ENCODE peak calls at places on chromosomes 6 and 20, in four cellular contexts. M is HepG2, R is Panc1, H is K562. N is an unnamed sample.

GRCh38 chr6:170208171-170208601 is 82.7 kb downstream of the DLL1 start:
- DNase-seq in R (no peak), H (no peak), M (no peak), N (no peak)

GRCh38 chr20:17797579-17797978 is 97.8 kb downstream of the BANF2 start:
- DNase-seq in M (no peak), R (no peak), H (no peak), N (no peak)

GRCh38 chr6:35601331-35602132 is 87.2 kb downstream of the FKBP5 start:
- DNase-seq in R (no peak), H (no peak), M (peak), N (peak)

GRCh38 chr6:24478903-24479302 is 10.5 kb downstream of the GPLD1 start:
- DNase-seq in M (no peak), R (no peak), H (no peak), N (no peak)

GRCh38 chr6:81126150-81126549 is 626.3 kb downstream of the TENT5A start:
- DNase-seq in R (no peak), H (no peak), M (no peak), N (no peak)

GRCh38 chr6:148799647-148800046 is 52.8 kb downstream of the UST start:
- DNase-seq in M (no peak), H (no peak), R (no peak), N (no peak)

GRCh38 chr20:51481311-51481997 is 61.1 kb downstream of the NFATC2 start:
- DNase-seq in R (no peak), H (no peak), M (no peak), N (no peak)

GRCh38 chr20:10581823-10582222 is 92.0 kb downstream of the JAG1 start:
- DNase-seq in R (no peak), M (peak), H (no peak), N (no peak)

GRCh38 chr6:125791151-125791819 is 525 bp downstream of the NCOA7 start:
- DNase-seq in R (peak), M (peak), H (peak), N (no peak)

GRCh38 chr6:154805288-154805911 is 72.2 kb downstream of the SCAF8 start:
- DNase-seq in H (peak), M (peak), R (no peak), N (peak)

GRCh38 chr6:156464100-156464878 is 312.9 kb upstream of the ARID1B start:
- DNase-seq in H (no peak), M (no peak), R (no peak), N (no peak)

GRCh38 chr6:81380718-81381338 is 371.7 kb downstream of the TENT5A start:
- DNase-seq in R (no peak), H (no peak), M (peak), N (no peak)

DNA sequence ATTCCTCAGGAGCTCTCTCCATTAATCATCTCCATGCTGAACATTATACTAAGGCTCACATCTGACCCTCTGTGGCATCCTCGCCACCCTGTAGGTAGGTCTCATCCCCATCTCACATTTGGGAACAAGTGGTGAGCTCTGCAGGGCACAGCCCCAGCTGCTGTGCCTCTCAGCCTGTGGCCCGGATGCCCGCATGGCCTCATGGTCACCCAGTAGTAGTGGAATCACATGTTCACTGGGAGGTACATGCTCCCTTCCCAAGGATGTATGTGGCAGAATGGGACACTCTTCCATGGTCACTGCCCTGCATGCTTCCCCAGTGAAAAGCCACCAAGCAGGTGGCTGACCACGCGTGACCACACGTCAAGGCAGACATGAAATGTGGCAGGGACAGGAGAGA is 26.3 kb upstream of the APMAP start:
- DNase-seq in M (no peak), H (no peak), R (no peak), N (no peak)
- TF ChIP-seq TCF7L2 in M (no peak), H (no peak), R (no peak), N (no peak)

GRCh38 chr6:39915866-39916265 is 18.4 kb downstream of the MOCS1 start:
- DNase-seq in M (no peak), R (no peak), H (no peak), N (no peak)

GRCh38 chr6:39920147-39920546 is 14.1 kb downstream of the MOCS1 start:
- DNase-seq in R (no peak), H (no peak), M (no peak), N (no peak)

GRCh38 chr6:39918831-39919230 is 15.4 kb downstream of the MOCS1 start:
- DNase-seq in R (no peak), M (no peak), H (no peak), N (no peak)

GRCh38 chr6:39917981-39918380 is 16.3 kb downstream of the MOCS1 start:
- DNase-seq in R (no peak), M (no peak), H (no peak), N (no peak)

GRCh38 chr6:39917329-39917728 is 16.9 kb downstream of the MOCS1 start:
- DNase-seq in H (no peak), R (no peak), M (no peak), N (no peak)
- TF ChIP-seq TCF7L2 in H (no peak), R (no peak), M (no peak), N (no peak)

GRCh38 chr6:147179809-147180208 is 24.4 kb upstream of the STXBP5 start:
- DNase-seq in H (no peak), M (no peak), R (no peak), N (no peak)

GRCh38 chr6:147173675-147174339 is 30.4 kb upstream of the STXBP5 start:
- DNase-seq in H (no peak), R (no peak), M (no peak), N (no peak)

GRCh38 chr6:147177286-147177685 is 26.9 kb upstream of the STXBP5 start:
- DNase-seq in H (no peak), R (no peak), M (no peak), N (no peak)

GRCh38 chr6:147178355-147178754 is 25.9 kb upstream of the STXBP5 start:
- DNase-seq in M (no peak), H (no peak), R (no peak), N (no peak)

DNA sequence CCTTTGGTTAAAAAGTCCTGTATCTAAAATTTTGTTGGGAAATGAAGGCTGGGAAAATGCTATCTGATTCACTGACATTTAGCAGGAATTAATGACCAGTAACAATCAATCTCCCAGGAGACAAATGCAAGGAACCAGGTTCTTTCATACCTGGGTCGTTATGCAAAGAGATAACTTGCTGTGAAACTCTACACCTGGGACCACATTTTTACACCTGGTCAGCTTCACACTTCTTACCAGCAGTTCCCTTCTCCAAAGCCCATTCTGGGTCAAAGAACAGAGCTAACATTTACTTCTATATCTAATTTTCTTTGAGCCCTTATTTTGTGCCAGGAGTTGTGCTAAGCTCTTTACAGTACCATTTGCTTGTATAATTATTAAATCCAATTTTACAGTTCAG is 27.4 kb upstream of the STXBP5 start:
- DNase-seq in H (no peak), R (no peak), M (no peak), N (no peak)
- TF ChIP-seq TCF7L2 in H (no peak), R (no peak), M (no peak), N (no peak)

GRCh38 chr6:14974372-14974771 is 271.5 kb upstream of the JARID2 start:
- DNase-seq in H (no peak), M (no peak), R (no peak), N (no peak)
- TF ChIP-seq TCF7L2 in H (no peak), M (no peak), R (no peak), N (no peak)

GRCh38 chr20:57562541-57563465 is 1.9 kb downstream of the PCK1 start:
- DNase-seq in H (no peak), R (no peak), M (no peak), N (no peak)

GRCh38 chr20:57563522-57563921 is 2.6 kb downstream of the PCK1 start:
- DNase-seq in R (no peak), H (no peak), M (no peak), N (no peak)

GRCh38 chr20:57566399-57566798 is 5.5 kb downstream of the PCK1 start:
- DNase-seq in R (no peak), H (no peak), M (no peak), N (no peak)

GRCh38 chr20:57564951-57565642 is 4.2 kb downstream of the PCK1 start:
- DNase-seq in M (no peak), H (no peak), R (no peak), N (no peak)

GRCh38 chr20:57564180-57564802 is 3.4 kb downstream of the PCK1 start:
- DNase-seq in M (no peak), R (no peak), H (no peak), N (no peak)
- TF ChIP-seq TCF7L2 in M (no peak), R (no peak), H (no peak), N (no peak)

GRCh38 chr6:43913388-43914271 is 143.6 kb downstream of the VEGFA start:
- DNase-seq in R (no peak), M (no peak), H (no peak), N (no peak)

GRCh38 chr6:43912598-43913387 is 142.8 kb downstream of the VEGFA start:
- DNase-seq in H (no peak), R (no peak), M (peak), N (no peak)

GRCh38 chr6:43916091-43916923 is 146.3 kb downstream of the VEGFA start:
- DNase-seq in R (no peak), M (no peak), H (no peak), N (no peak)

GRCh38 chr6:43915213-43915869 is 145.3 kb downstream of the VEGFA start:
- DNase-seq in H (no peak), R (no peak), M (no peak), N (no peak)

DNA sequence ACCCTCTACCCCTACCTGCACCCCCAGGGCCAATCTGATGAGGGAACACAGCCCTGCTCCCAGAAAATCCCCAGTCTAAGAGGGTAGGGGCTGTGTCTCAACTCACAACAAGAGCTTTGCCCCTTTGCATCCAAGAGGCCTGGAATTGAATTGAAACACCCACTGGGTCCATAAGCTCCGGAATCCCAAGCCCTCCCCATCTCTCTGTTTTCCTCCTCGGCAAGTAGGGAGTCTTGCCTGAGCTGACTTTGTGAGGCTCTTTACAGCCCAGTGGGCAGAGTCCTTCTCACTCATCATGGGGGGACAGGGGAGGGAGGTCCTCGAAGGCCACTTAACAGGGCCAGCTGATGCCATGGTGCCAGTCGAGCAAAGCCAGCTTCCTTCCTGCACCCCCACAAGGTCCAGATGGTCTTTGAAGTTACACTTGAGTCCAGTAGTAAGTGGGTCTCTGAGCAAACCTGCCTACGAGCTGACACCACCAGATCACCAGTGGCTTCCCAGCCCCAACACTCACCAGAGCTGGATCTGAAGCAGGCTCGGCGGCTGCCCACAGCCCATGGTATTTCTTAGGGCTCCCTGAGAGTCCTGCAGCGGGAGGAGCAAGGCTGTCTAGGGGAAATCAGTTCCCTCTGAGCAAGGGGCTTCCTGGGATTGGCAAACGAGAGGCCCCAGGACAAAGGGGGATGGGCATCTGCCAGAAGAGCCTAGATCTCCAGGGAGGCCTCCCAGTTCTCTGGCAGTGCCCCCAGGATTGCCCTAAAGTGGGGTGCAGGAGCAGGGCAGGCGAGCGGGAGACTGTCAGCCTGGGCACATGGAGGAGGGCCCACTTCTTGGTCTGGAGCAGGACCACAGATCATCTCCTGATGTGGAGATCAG is 144.5 kb downstream of the VEGFA start:
- DNase-seq in H (no peak), R (no peak), M (no peak), N (no peak)
- TF ChIP-seq TCF7L2 in H (no peak), R (no peak), M (no peak), N (no peak)

GRCh38 chr6:158815915-158816314 is 3.3 kb downstream of the EZR start:
- DNase-seq in R (no peak), M (no peak), H (no peak), N (no peak)
- TF ChIP-seq TCF7L2 in R (no peak), M (no peak), H (no peak), N (no peak)

DNA sequence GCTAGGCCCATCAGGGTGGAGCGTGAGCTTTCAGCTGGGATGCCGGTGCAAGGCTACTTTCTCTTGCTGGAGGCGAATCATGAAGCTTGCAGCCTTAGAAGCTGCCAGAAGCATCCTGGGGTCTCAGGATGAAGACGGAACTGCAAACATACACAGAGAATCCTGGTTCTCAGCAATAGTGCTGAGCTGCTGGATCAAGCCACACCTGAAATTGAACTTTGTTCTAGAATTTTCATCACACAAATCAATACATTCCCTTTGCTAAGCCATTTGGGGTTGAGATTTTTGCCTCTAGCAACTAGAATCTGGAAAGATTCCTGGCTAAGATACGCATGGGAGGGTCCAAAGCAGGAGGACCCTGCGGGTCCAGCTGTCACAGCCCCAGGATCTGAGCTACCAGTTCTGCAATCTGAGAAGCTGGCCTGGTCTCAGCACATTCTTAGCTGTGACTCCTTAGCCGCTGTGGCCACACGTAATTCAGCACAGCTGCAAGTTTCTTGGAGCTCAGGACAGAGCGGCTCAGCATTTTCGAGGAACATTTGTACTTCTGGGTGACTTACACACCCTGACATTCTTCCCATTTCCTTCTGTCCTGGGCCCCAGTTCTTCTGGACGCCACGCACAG is 6.6 kb upstream of the ARFGAP1 start:
- DNase-seq in M (no peak), H (no peak), R (no peak), N (no peak)
- TF ChIP-seq TCF7L2 in M (no peak), H (no peak), R (no peak), N (no peak)

DNA sequence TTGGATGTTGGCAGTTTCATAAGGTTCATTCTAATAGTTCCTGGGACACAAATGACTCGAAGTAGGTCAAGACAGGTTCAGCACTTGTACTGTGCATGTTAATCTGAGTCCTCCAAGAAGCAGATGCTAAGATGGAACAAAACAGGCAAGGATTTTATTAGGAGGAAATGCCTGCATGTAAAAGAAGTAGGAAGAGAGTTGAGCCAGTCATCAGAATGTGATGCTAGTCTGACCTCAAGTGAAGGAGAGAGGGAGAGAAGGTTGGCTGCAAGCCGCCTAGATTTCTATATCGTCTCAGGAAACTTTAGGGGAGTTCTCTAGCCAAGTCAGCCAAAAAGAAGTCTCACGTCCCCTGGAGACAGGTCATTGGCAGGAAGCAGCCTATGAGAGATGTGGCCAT is 377.9 kb downstream of the CD109 start:
- DNase-seq in M (no peak), H (no peak), R (no peak), N (no peak)
- TF ChIP-seq TCF7L2 in M (no peak), H (no peak), R (no peak), N (no peak)

GRCh38 chr6:71349976-71350615 is 61.5 kb downstream of the OGFRL1 start:
- DNase-seq in H (no peak), R (no peak), M (no peak), N (no peak)
- TF ChIP-seq TCF7L2 in H (no peak), R (no peak), M (no peak), N (no peak)